ENCODE peak calls at places on chromosome 10, in ten cellular contexts. One of them, this sample, is unnamed.

GRCh38 chr10:97571622-97572021 is 957 bp upstream of the ANKRD2 start:
- DNase-seq in DMS153: no peak
- DNase-seq in upper lobe of right lung: no peak
- DNase-seq in NCI-H1092 treated with DMSO at 0.1 percent for 48 hours: no peak
- DNase-seq in lung microvascular endothelial cell: no peak
- DNase-seq in stimulated activated CD4-positive, alpha-beta T cell treated with anti-CD3 and anti-CD28 coated beads, Interleukin-12 subunit alpha, Interleukin-12 subunit beta, amount 100 ng/mL, for 24 hours: no peak
- DNase-seq in NCI-H2081: no peak
- DNase-seq in HL-60: no peak
- DNase-seq in T-helper 1 cell: no peak
- DNase-seq in fibroblast of mammary gland: no peak
- DNase-seq in this sample: no peak

GRCh38 chr10:113133497-113133896 is 183.4 kb downstream of the TCF7L2 start:
- DNase-seq in fibroblast of mammary gland: peak; percentile 63
- DNase-seq in T-helper 1 cell: no peak
- DNase-seq in NCI-H1092 treated with DMSO at 0.1 percent for 48 hours: no peak
- DNase-seq in HL-60: no peak
- DNase-seq in lung microvascular endothelial cell: peak; percentile 16
- DNase-seq in stimulated activated CD4-positive, alpha-beta T cell treated with anti-CD3 and anti-CD28 coated beads, Interleukin-12 subunit alpha, Interleukin-12 subunit beta, amount 100 ng/mL, for 24 hours: no peak
- DNase-seq in DMS153: no peak
- DNase-seq in upper lobe of right lung: no peak
- DNase-seq in NCI-H2081: no peak
- DNase-seq in this sample: no peak

GRCh38 chr10:61410353-61410752 is 42.8 kb downstream of the TMEM26 start:
- DNase-seq in T-helper 1 cell: no peak
- DNase-seq in upper lobe of right lung: peak; percentile 17
- DNase-seq in fibroblast of mammary gland: no peak
- DNase-seq in lung microvascular endothelial cell: no peak
- DNase-seq in DMS153: no peak
- DNase-seq in HL-60: no peak
- DNase-seq in NCI-H2081: no peak
- DNase-seq in NCI-H1092 treated with DMSO at 0.1 percent for 48 hours: no peak
- DNase-seq in stimulated activated CD4-positive, alpha-beta T cell treated with anti-CD3 and anti-CD28 coated beads, Interleukin-12 subunit alpha, Interleukin-12 subunit beta, amount 100 ng/mL, for 24 hours: no peak
- DNase-seq in this sample: no peak

GRCh38 chr10:971150-971542 is 17.1 kb upstream of the GTPBP4 start:
- DNase-seq in NCI-H1092 treated with DMSO at 0.1 percent for 48 hours: no peak
- DNase-seq in NCI-H2081: no peak
- DNase-seq in lung microvascular endothelial cell: peak; percentile 28
- DNase-seq in stimulated activated CD4-positive, alpha-beta T cell treated with anti-CD3 and anti-CD28 coated beads, Interleukin-12 subunit alpha, Interleukin-12 subunit beta, amount 100 ng/mL, for 24 hours: no peak
- DNase-seq in DMS153: no peak
- DNase-seq in upper lobe of right lung: peak; percentile 72
- DNase-seq in HL-60: peak; percentile 55
- DNase-seq in fibroblast of mammary gland: peak; percentile 56
- DNase-seq in T-helper 1 cell: no peak
- DNase-seq in this sample: no peak

GRCh38 chr10:28754930-28755718 is 77.8 kb downstream of the BAMBI start:
- DNase-seq in lung microvascular endothelial cell: no peak
- DNase-seq in stimulated activated CD4-positive, alpha-beta T cell treated with anti-CD3 and anti-CD28 coated beads, Interleukin-12 subunit alpha, Interleukin-12 subunit beta, amount 100 ng/mL, for 24 hours: no peak
- DNase-seq in NCI-H2081: no peak
- DNase-seq in NCI-H1092 treated with DMSO at 0.1 percent for 48 hours: no peak
- DNase-seq in DMS153: no peak
- DNase-seq in HL-60: no peak
- DNase-seq in T-helper 1 cell: no peak
- DNase-seq in upper lobe of right lung: no peak
- DNase-seq in fibroblast of mammary gland: peak; percentile 8
- DNase-seq in this sample: no peak

GRCh38 chr10:28592953-28593352 is 60.0 kb downstream of the WAC start:
- DNase-seq in DMS153: no peak
- DNase-seq in T-helper 1 cell: no peak
- DNase-seq in upper lobe of right lung: no peak
- DNase-seq in fibroblast of mammary gland: peak; percentile 77
- DNase-seq in stimulated activated CD4-positive, alpha-beta T cell treated with anti-CD3 and anti-CD28 coated beads, Interleukin-12 subunit alpha, Interleukin-12 subunit beta, amount 100 ng/mL, for 24 hours: no peak
- DNase-seq in lung microvascular endothelial cell: peak; percentile 49
- DNase-seq in NCI-H2081: no peak
- DNase-seq in HL-60: peak; percentile 23
- DNase-seq in NCI-H1092 treated with DMSO at 0.1 percent for 48 hours: no peak
- DNase-seq in this sample: no peak

GRCh38 chr10:84138478-84139125 is 707 bp upstream of the GHITM start:
- DNase-seq in NCI-H1092 treated with DMSO at 0.1 percent for 48 hours: no peak
- DNase-seq in lung microvascular endothelial cell: no peak
- DNase-seq in stimulated activated CD4-positive, alpha-beta T cell treated with anti-CD3 and anti-CD28 coated beads, Interleukin-12 subunit alpha, Interleukin-12 subunit beta, amount 100 ng/mL, for 24 hours: peak; percentile 36
- DNase-seq in DMS153: peak; percentile 43
- DNase-seq in NCI-H2081: peak; percentile 27
- DNase-seq in T-helper 1 cell: no peak
- DNase-seq in upper lobe of right lung: no peak
- DNase-seq in HL-60: no peak
- DNase-seq in fibroblast of mammary gland: peak; percentile 33
- DNase-seq in this sample: no peak

GRCh38 chr10:23656735-23657134 is 217.9 kb downstream of the OTUD1 start:
- DNase-seq in upper lobe of right lung: no peak
- DNase-seq in NCI-H1092 treated with DMSO at 0.1 percent for 48 hours: no peak
- DNase-seq in T-helper 1 cell: no peak
- DNase-seq in fibroblast of mammary gland: peak; percentile 30
- DNase-seq in stimulated activated CD4-positive, alpha-beta T cell treated with anti-CD3 and anti-CD28 coated beads, Interleukin-12 subunit alpha, Interleukin-12 subunit beta, amount 100 ng/mL, for 24 hours: no peak
- DNase-seq in DMS153: no peak
- DNase-seq in lung microvascular endothelial cell: no peak
- DNase-seq in HL-60: no peak
- DNase-seq in NCI-H2081: no peak
- DNase-seq in this sample: no peak

GRCh38 chr10:110208614-110209398 is 1.4 kb downstream of the MXI1 start:
- DNase-seq in T-helper 1 cell: no peak
- DNase-seq in DMS153: no peak
- DNase-seq in fibroblast of mammary gland: peak; percentile 57
- DNase-seq in stimulated activated CD4-positive, alpha-beta T cell treated with anti-CD3 and anti-CD28 coated beads, Interleukin-12 subunit alpha, Interleukin-12 subunit beta, amount 100 ng/mL, for 24 hours: no peak
- DNase-seq in NCI-H1092 treated with DMSO at 0.1 percent for 48 hours: no peak
- DNase-seq in NCI-H2081: no peak
- DNase-seq in HL-60: peak; percentile 57
- DNase-seq in lung microvascular endothelial cell: peak; percentile 56
- DNase-seq in upper lobe of right lung: peak; percentile 64
- DNase-seq in this sample: peak; percentile 34

GRCh38 chr10:28587970-28588290 is 55.0 kb downstream of the WAC start:
- DNase-seq in lung microvascular endothelial cell: peak; percentile 27
- DNase-seq in upper lobe of right lung: no peak
- DNase-seq in fibroblast of mammary gland: peak; percentile 76
- DNase-seq in T-helper 1 cell: no peak
- DNase-seq in HL-60: no peak
- DNase-seq in stimulated activated CD4-positive, alpha-beta T cell treated with anti-CD3 and anti-CD28 coated beads, Interleukin-12 subunit alpha, Interleukin-12 subunit beta, amount 100 ng/mL, for 24 hours: no peak
- DNase-seq in NCI-H2081: no peak
- DNase-seq in NCI-H1092 treated with DMSO at 0.1 percent for 48 hours: no peak
- DNase-seq in DMS153: no peak
- DNase-seq in this sample: no peak

GRCh38 chr10:114821915-114822770 is 563 bp downstream of the FHIP2A start:
- DNase-seq in stimulated activated CD4-positive, alpha-beta T cell treated with anti-CD3 and anti-CD28 coated beads, Interleukin-12 subunit alpha, Interleukin-12 subunit beta, amount 100 ng/mL, for 24 hours: peak; percentile 4
- DNase-seq in fibroblast of mammary gland: peak; percentile 29
- DNase-seq in T-helper 1 cell: peak; percentile 13
- DNase-seq in lung microvascular endothelial cell: peak; percentile 61
- DNase-seq in DMS153: no peak
- DNase-seq in upper lobe of right lung: no peak
- DNase-seq in NCI-H1092 treated with DMSO at 0.1 percent for 48 hours: peak; percentile 57
- DNase-seq in NCI-H2081: peak; percentile 50
- DNase-seq in HL-60: no peak
- DNase-seq in this sample: peak; percentile 28

GRCh38 chr10:79473511-79474095 is 28.2 kb upstream of the ZCCHC24 start:
- DNase-seq in T-helper 1 cell: no peak
- DNase-seq in NCI-H1092 treated with DMSO at 0.1 percent for 48 hours: no peak
- DNase-seq in NCI-H2081: no peak
- DNase-seq in HL-60: peak; percentile 57
- DNase-seq in upper lobe of right lung: no peak
- DNase-seq in stimulated activated CD4-positive, alpha-beta T cell treated with anti-CD3 and anti-CD28 coated beads, Interleukin-12 subunit alpha, Interleukin-12 subunit beta, amount 100 ng/mL, for 24 hours: no peak
- DNase-seq in DMS153: no peak
- DNase-seq in fibroblast of mammary gland: no peak
- DNase-seq in lung microvascular endothelial cell: no peak
- DNase-seq in this sample: no peak

GRCh38 chr10:131746785-131747184 is 154.0 kb upstream of the PPP2R2D start:
- DNase-seq in T-helper 1 cell: no peak
- DNase-seq in upper lobe of right lung: no peak
- DNase-seq in NCI-H1092 treated with DMSO at 0.1 percent for 48 hours: no peak
- DNase-seq in lung microvascular endothelial cell: no peak
- DNase-seq in DMS153: no peak
- DNase-seq in HL-60: no peak
- DNase-seq in stimulated activated CD4-positive, alpha-beta T cell treated with anti-CD3 and anti-CD28 coated beads, Interleukin-12 subunit alpha, Interleukin-12 subunit beta, amount 100 ng/mL, for 24 hours: no peak
- DNase-seq in NCI-H2081: no peak
- DNase-seq in fibroblast of mammary gland: no peak
- DNase-seq in this sample: no peak

GRCh38 chr10:77872151-77872946 is 54.2 kb downstream of the DLG5 start:
- DNase-seq in lung microvascular endothelial cell: no peak
- DNase-seq in T-helper 1 cell: no peak
- DNase-seq in upper lobe of right lung: no peak
- DNase-seq in NCI-H2081: peak; percentile 37
- DNase-seq in HL-60: no peak
- DNase-seq in NCI-H1092 treated with DMSO at 0.1 percent for 48 hours: no peak
- DNase-seq in stimulated activated CD4-positive, alpha-beta T cell treated with anti-CD3 and anti-CD28 coated beads, Interleukin-12 subunit alpha, Interleukin-12 subunit beta, amount 100 ng/mL, for 24 hours: no peak
- DNase-seq in DMS153: no peak
- DNase-seq in fibroblast of mammary gland: peak; percentile 63
- DNase-seq in this sample: no peak

GRCh38 chr10:124020871-124021823 is 72.3 kb downstream of the CHST15 start:
- DNase-seq in NCI-H1092 treated with DMSO at 0.1 percent for 48 hours: no peak
- DNase-seq in T-helper 1 cell: no peak
- DNase-seq in upper lobe of right lung: no peak
- DNase-seq in fibroblast of mammary gland: no peak
- DNase-seq in NCI-H2081: no peak
- DNase-seq in HL-60: no peak
- DNase-seq in DMS153: peak; percentile 52
- DNase-seq in stimulated activated CD4-positive, alpha-beta T cell treated with anti-CD3 and anti-CD28 coated beads, Interleukin-12 subunit alpha, Interleukin-12 subunit beta, amount 100 ng/mL, for 24 hours: no peak
- DNase-seq in lung microvascular endothelial cell: no peak
- DNase-seq in this sample: no peak

GRCh38 chr10:35433851-35434426 is 97.6 kb downstream of the CCNY start:
- DNase-seq in DMS153: no peak
- DNase-seq in stimulated activated CD4-positive, alpha-beta T cell treated with anti-CD3 and anti-CD28 coated beads, Interleukin-12 subunit alpha, Interleukin-12 subunit beta, amount 100 ng/mL, for 24 hours: no peak
- DNase-seq in upper lobe of right lung: no peak
- DNase-seq in fibroblast of mammary gland: no peak
- DNase-seq in lung microvascular endothelial cell: no peak
- DNase-seq in NCI-H1092 treated with DMSO at 0.1 percent for 48 hours: peak; percentile 2
- DNase-seq in T-helper 1 cell: no peak
- DNase-seq in HL-60: no peak
- DNase-seq in NCI-H2081: peak; percentile 33
- DNase-seq in this sample: no peak

GRCh38 chr10:59505931-59506330 is 143.6 kb upstream of the FAM13C start:
- DNase-seq in upper lobe of right lung: no peak
- DNase-seq in NCI-H2081: no peak
- DNase-seq in lung microvascular endothelial cell: no peak
- DNase-seq in fibroblast of mammary gland: no peak
- DNase-seq in HL-60: no peak
- DNase-seq in T-helper 1 cell: no peak
- DNase-seq in NCI-H1092 treated with DMSO at 0.1 percent for 48 hours: no peak
- DNase-seq in DMS153: no peak
- DNase-seq in stimulated activated CD4-positive, alpha-beta T cell treated with anti-CD3 and anti-CD28 coated beads, Interleukin-12 subunit alpha, Interleukin-12 subunit beta, amount 100 ng/mL, for 24 hours: no peak
- DNase-seq in this sample: no peak

GRCh38 chr10:3525832-3526449 is 259.1 kb downstream of the KLF6 start:
- DNase-seq in HL-60: no peak
- DNase-seq in fibroblast of mammary gland: peak; percentile 100
- DNase-seq in NCI-H2081: no peak
- DNase-seq in stimulated activated CD4-positive, alpha-beta T cell treated with anti-CD3 and anti-CD28 coated beads, Interleukin-12 subunit alpha, Interleukin-12 subunit beta, amount 100 ng/mL, for 24 hours: no peak
- DNase-seq in NCI-H1092 treated with DMSO at 0.1 percent for 48 hours: no peak
- DNase-seq in T-helper 1 cell: no peak
- DNase-seq in DMS153: no peak
- DNase-seq in upper lobe of right lung: no peak
- DNase-seq in lung microvascular endothelial cell: peak; percentile 68
- DNase-seq in this sample: no peak

GRCh38 chr10:5297466-5297865 is 67.3 kb upstream of the UCN3 start:
- DNase-seq in HL-60: peak; percentile 50
- DNase-seq in NCI-H2081: no peak
- DNase-seq in NCI-H1092 treated with DMSO at 0.1 percent for 48 hours: no peak
- DNase-seq in T-helper 1 cell: no peak
- DNase-seq in upper lobe of right lung: peak; percentile 76
- DNase-seq in lung microvascular endothelial cell: peak; percentile 93
- DNase-seq in stimulated activated CD4-positive, alpha-beta T cell treated with anti-CD3 and anti-CD28 coated beads, Interleukin-12 subunit alpha, Interleukin-12 subunit beta, amount 100 ng/mL, for 24 hours: no peak
- DNase-seq in fibroblast of mammary gland: peak; percentile 41
- DNase-seq in DMS153: no peak
- DNase-seq in this sample: no peak

GRCh38 chr10:14389981-14390590 is 59.4 kb upstream of the FRMD4A start:
- DNase-seq in HL-60: no peak
- DNase-seq in T-helper 1 cell: no peak
- DNase-seq in stimulated activated CD4-positive, alpha-beta T cell treated with anti-CD3 and anti-CD28 coated beads, Interleukin-12 subunit alpha, Interleukin-12 subunit beta, amount 100 ng/mL, for 24 hours: peak; percentile 33
- DNase-seq in lung microvascular endothelial cell: no peak
- DNase-seq in NCI-H1092 treated with DMSO at 0.1 percent for 48 hours: no peak
- DNase-seq in NCI-H2081: no peak
- DNase-seq in DMS153: no peak
- DNase-seq in fibroblast of mammary gland: no peak
- DNase-seq in upper lobe of right lung: no peak
- DNase-seq in this sample: no peak

GRCh38 chr10:63390521-63390920 is 75.3 kb downstream of the JMJD1C start:
- DNase-seq in DMS153: no peak
- DNase-seq in lung microvascular endothelial cell: no peak
- DNase-seq in T-helper 1 cell: no peak
- DNase-seq in fibroblast of mammary gland: no peak
- DNase-seq in stimulated activated CD4-positive, alpha-beta T cell treated with anti-CD3 and anti-CD28 coated beads, Interleukin-12 subunit alpha, Interleukin-12 subunit beta, amount 100 ng/mL, for 24 hours: no peak
- DNase-seq in NCI-H1092 treated with DMSO at 0.1 percent for 48 hours: no peak
- DNase-seq in NCI-H2081: no peak
- DNase-seq in HL-60: no peak
- DNase-seq in upper lobe of right lung: no peak
- DNase-seq in this sample: no peak

GRCh38 chr10:116722736-116723427 is 19.5 kb downstream of the HSPA12A start:
- DNase-seq in NCI-H2081: no peak
- DNase-seq in DMS153: no peak
- DNase-seq in HL-60: no peak
- DNase-seq in stimulated activated CD4-positive, alpha-beta T cell treated with anti-CD3 and anti-CD28 coated beads, Interleukin-12 subunit alpha, Interleukin-12 subunit beta, amount 100 ng/mL, for 24 hours: no peak
- DNase-seq in fibroblast of mammary gland: no peak
- DNase-seq in upper lobe of right lung: no peak
- DNase-seq in T-helper 1 cell: no peak
- DNase-seq in lung microvascular endothelial cell: no peak
- DNase-seq in NCI-H1092 treated with DMSO at 0.1 percent for 48 hours: no peak
- DNase-seq in this sample: no peak

GRCh38 chr10:42753126-42753506 is 29.5 kb upstream of the BMS1 start:
- DNase-seq in NCI-H1092 treated with DMSO at 0.1 percent for 48 hours: peak; percentile 26
- DNase-seq in fibroblast of mammary gland: peak; percentile 72
- DNase-seq in DMS153: peak; percentile 9
- DNase-seq in NCI-H2081: peak; percentile 24
- DNase-seq in lung microvascular endothelial cell: peak; percentile 83
- DNase-seq in T-helper 1 cell: no peak
- DNase-seq in stimulated activated CD4-positive, alpha-beta T cell treated with anti-CD3 and anti-CD28 coated beads, Interleukin-12 subunit alpha, Interleukin-12 subunit beta, amount 100 ng/mL, for 24 hours: peak; percentile 55
- DNase-seq in HL-60: peak; percentile 18
- DNase-seq in upper lobe of right lung: peak; percentile 87
- DNase-seq in this sample: no peak

GRCh38 chr10:6013413-6014192 is 36.3 kb upstream of the IL15RA start:
- DNase-seq in NCI-H2081: no peak
- DNase-seq in fibroblast of mammary gland: no peak
- DNase-seq in lung microvascular endothelial cell: no peak
- DNase-seq in DMS153: no peak
- DNase-seq in T-helper 1 cell: no peak
- DNase-seq in stimulated activated CD4-positive, alpha-beta T cell treated with anti-CD3 and anti-CD28 coated beads, Interleukin-12 subunit alpha, Interleukin-12 subunit beta, amount 100 ng/mL, for 24 hours: no peak
- DNase-seq in NCI-H1092 treated with DMSO at 0.1 percent for 48 hours: no peak
- DNase-seq in upper lobe of right lung: no peak
- DNase-seq in HL-60: no peak
- DNase-seq in this sample: no peak

GRCh38 chr10:93422121-93422520 is 60.0 kb downstream of the MYOF start:
- DNase-seq in stimulated activated CD4-positive, alpha-beta T cell treated with anti-CD3 and anti-CD28 coated beads, Interleukin-12 subunit alpha, Interleukin-12 subunit beta, amount 100 ng/mL, for 24 hours: no peak
- DNase-seq in HL-60: no peak
- DNase-seq in NCI-H2081: no peak
- DNase-seq in fibroblast of mammary gland: no peak
- DNase-seq in T-helper 1 cell: no peak
- DNase-seq in lung microvascular endothelial cell: no peak
- DNase-seq in upper lobe of right lung: no peak
- DNase-seq in DMS153: no peak
- DNase-seq in NCI-H1092 treated with DMSO at 0.1 percent for 48 hours: no peak
- DNase-seq in this sample: no peak

GRCh38 chr10:6593140-6593740 is 13.2 kb upstream of the PRKCQ start:
- DNase-seq in DMS153: no peak
- DNase-seq in fibroblast of mammary gland: no peak
- DNase-seq in lung microvascular endothelial cell: no peak
- DNase-seq in stimulated activated CD4-positive, alpha-beta T cell treated with anti-CD3 and anti-CD28 coated beads, Interleukin-12 subunit alpha, Interleukin-12 subunit beta, amount 100 ng/mL, for 24 hours: no peak
- DNase-seq in NCI-H1092 treated with DMSO at 0.1 percent for 48 hours: no peak
- DNase-seq in T-helper 1 cell: no peak
- DNase-seq in upper lobe of right lung: no peak
- DNase-seq in NCI-H2081: no peak
- DNase-seq in HL-60: no peak
- DNase-seq in this sample: no peak

GRCh38 chr10:50917486-50917885 is 32.1 kb upstream of the A1CF start:
- DNase-seq in DMS153: no peak
- DNase-seq in upper lobe of right lung: no peak
- DNase-seq in stimulated activated CD4-positive, alpha-beta T cell treated with anti-CD3 and anti-CD28 coated beads, Interleukin-12 subunit alpha, Interleukin-12 subunit beta, amount 100 ng/mL, for 24 hours: no peak
- DNase-seq in T-helper 1 cell: no peak
- DNase-seq in HL-60: no peak
- DNase-seq in lung microvascular endothelial cell: no peak
- DNase-seq in fibroblast of mammary gland: peak; percentile 44
- DNase-seq in NCI-H1092 treated with DMSO at 0.1 percent for 48 hours: no peak
- DNase-seq in NCI-H2081: no peak
- DNase-seq in this sample: no peak

GRCh38 chr10:123945506-123945905 is 53.9 kb upstream of the CPXM2 start:
- DNase-seq in NCI-H1092 treated with DMSO at 0.1 percent for 48 hours: no peak
- DNase-seq in upper lobe of right lung: no peak
- DNase-seq in DMS153: peak; percentile 37
- DNase-seq in lung microvascular endothelial cell: peak; percentile 53
- DNase-seq in stimulated activated CD4-positive, alpha-beta T cell treated with anti-CD3 and anti-CD28 coated beads, Interleukin-12 subunit alpha, Interleukin-12 subunit beta, amount 100 ng/mL, for 24 hours: no peak
- DNase-seq in HL-60: no peak
- DNase-seq in T-helper 1 cell: no peak
- DNase-seq in NCI-H2081: no peak
- DNase-seq in fibroblast of mammary gland: peak; percentile 76
- DNase-seq in this sample: no peak